ENCODE peak calls at places on chromosomes 2 and 18, in seven cellular contexts. Z, M, U, B, Q, R and Y are unnamed samples.

GRCh38 chr2:234947556-234947955 is 4.3 kb upstream of the SH3BP4 start:
- DNase-seq in Z (no peak), M (no peak), U (no peak), B (no peak), Q (no peak), R (no peak), Y (no peak)

GRCh38 chr2:29064746-29065478 is 9.4 kb downstream of the PCARE start:
- DNase-seq in Z (no peak), M (no peak), U (no peak), B (no peak), Q (no peak), R (no peak), Y (no peak)

GRCh38 chr2:179332903-179333302 is 68.3 kb upstream of the SESTD1 start:
- DNase-seq in Z (no peak), M (no peak), U (no peak), B (no peak), Q (no peak), R (no peak), Y (no peak)

GRCh38 chr2:143175435-143175834 is 46.2 kb downstream of the ARHGAP15 start:
- DNase-seq in Z (no peak), M (no peak), U (no peak), B (no peak), Q (no peak), R (no peak), Y (no peak)

GRCh38 chr18:75293591-75293990 is 83.0 kb downstream of the TSHZ1 start:
- DNase-seq in Z (no peak), M (no peak), U (no peak), B (no peak), Q (no peak), R (no peak), Y (no peak)

GRCh38 chr2:188916831-188917230 is 57.3 kb upstream of the COL3A1 start:
- DNase-seq in Z (no peak), M (no peak), U (no peak), B (no peak), Q (no peak), R (no peak), Y (no peak)

GRCh38 chr2:233807966-233808892 is 30.1 kb downstream of the MROH2A start:
- DNase-seq in Z (no peak), M (no peak), U (no peak), B (no peak), Q (no peak), R (no peak), Y (no peak)

GRCh38 chr2:183935005-183935404 is 663.3 kb upstream of the ZNF804A start:
- DNase-seq in Z (no peak), M (no peak), U (no peak), B (no peak), Q (no peak), R (no peak), Y (no peak)

GRCh38 chr18:12656671-12657047 is 1.2 kb downstream of the SPIRE1 start:
- DNase-seq in Z (no peak), M (no peak), U (no peak), B (no peak), Q (no peak), R (no peak), Y (no peak)

GRCh38 chr2:205930209-205930608 is 155.8 kb downstream of the INO80D start:
- DNase-seq in Z (no peak), M (no peak), U (no peak), B (no peak), Q (no peak), R (no peak), Y (no peak)

GRCh38 chr2:103268841-103269498 is 507.1 kb downstream of the TMEM182 start:
- DNase-seq in Z (no peak), M (no peak), U (no peak), B (no peak), Q (no peak), R (no peak), Y (peak; percentile 18)

GRCh38 chr2:32947484-32948143 is 861 bp downstream of the LTBP1 start:
- DNase-seq in Z (peak; percentile 47), M (peak; percentile 41), U (peak; percentile 36), B (no peak), Q (peak; percentile 56), R (peak; percentile 45), Y (peak; percentile 59)

GRCh38 chr18:48942086-48942485 is 8.7 kb downstream of the SMAD7 start:
- DNase-seq in Z (no peak), M (no peak), U (no peak), B (no peak), Q (no peak), R (no peak), Y (no peak)

GRCh38 chr18:79982736-79983135 is 5.6 kb downstream of the TXNL4A start:
- DNase-seq in Z (no peak), M (peak; percentile 22), U (no peak), B (no peak), Q (no peak), R (no peak), Y (no peak)

GRCh38 chr2:15766911-15767597 is 173.3 kb upstream of the MYCN start:
- DNase-seq in Z (no peak), M (no peak), U (no peak), B (no peak), Q (no peak), R (no peak), Y (no peak)

GRCh38 chr2:191567229-191567628 is 110.7 kb upstream of the NABP1 start:
- DNase-seq in Z (no peak), M (no peak), U (no peak), B (no peak), Q (no peak), R (no peak), Y (no peak)

GRCh38 chr2:73031095-73031678 is 40.3 kb downstream of the SFXN5 start:
- DNase-seq in Z (no peak), M (no peak), U (no peak), B (no peak), Q (no peak), R (no peak), Y (no peak)

GRCh38 chr2:26327291-26328272 is 18.4 kb upstream of the SELENOI start:
- DNase-seq in Z (no peak), M (no peak), U (no peak), B (no peak), Q (no peak), R (no peak), Y (no peak)

GRCh38 chr2:236177967-236178909 is 10.1 kb upstream of the GBX2 start:
- DNase-seq in Z (peak; percentile 71), M (no peak), U (peak; percentile 89), B (no peak), Q (peak; percentile 85), R (peak; percentile 67), Y (peak; percentile 79)

GRCh38 chr2:19887508-19887907 is 14.3 kb downstream of the TTC32 start:
- DNase-seq in Z (no peak), M (no peak), U (no peak), B (no peak), Q (no peak), R (peak; percentile 5), Y (peak; percentile 35)